ENCODE peak calls at places on chromosomes 6 and 20, in nine cellular contexts. One of them, this sample, is unnamed.
A peak's percentile ranks its signal among the peaks of the same experiment; 100 is the strongest.

GRCh38 chr20:54573838-54574237 is 98.4 kb downstream of the DOK5 start:
- DNase-seq in SW 1271: no peak
- DNase-seq in stimulated activated CD4-positive, alpha-beta T cell treated with anti-CD3 and anti-CD28 coated beads, Interleukin-1b, Interleukin-23, amount 100 ng/mL, for 48 hours: no peak
- DNase-seq in uterus: no peak
- DNase-seq in LHCN-M2: no peak
- DNase-seq in activated CD8-positive, alpha-beta memory T cell treated with anti-CD3 and anti-CD28 coated beads for 4 hours: no peak
- DNase-seq in A172: no peak
- DNase-seq in NCI-H2029 treated with DMSO at 0.1 percent for 48 hours: no peak
- DNase-seq in AG09309: no peak
- DNase-seq in this sample: no peak

GRCh38 chr20:21113697-21114096 is 7.5 kb upstream of the LINC00237 start:
- DNase-seq in LHCN-M2: no peak
- DNase-seq in AG09309: no peak
- DNase-seq in SW 1271: no peak
- DNase-seq in NCI-H2029 treated with DMSO at 0.1 percent for 48 hours: no peak
- DNase-seq in uterus: no peak
- DNase-seq in A172: no peak
- DNase-seq in stimulated activated CD4-positive, alpha-beta T cell treated with anti-CD3 and anti-CD28 coated beads, Interleukin-1b, Interleukin-23, amount 100 ng/mL, for 48 hours: no peak
- DNase-seq in activated CD8-positive, alpha-beta memory T cell treated with anti-CD3 and anti-CD28 coated beads for 4 hours: no peak
- DNase-seq in this sample: no peak

GRCh38 chr6:97282238-97282725 is 734 bp downstream of the MMS22L start:
- DNase-seq in A172: peak; percentile 13
- DNase-seq in AG09309: no peak
- DNase-seq in NCI-H2029 treated with DMSO at 0.1 percent for 48 hours: no peak
- DNase-seq in LHCN-M2: peak; percentile 3
- DNase-seq in uterus: no peak
- DNase-seq in activated CD8-positive, alpha-beta memory T cell treated with anti-CD3 and anti-CD28 coated beads for 4 hours: no peak
- DNase-seq in stimulated activated CD4-positive, alpha-beta T cell treated with anti-CD3 and anti-CD28 coated beads, Interleukin-1b, Interleukin-23, amount 100 ng/mL, for 48 hours: no peak
- DNase-seq in SW 1271: no peak
- DNase-seq in this sample: peak; percentile 47

GRCh38 chr6:104943781-104944180 is 13.1 kb upstream of the LIN28B start:
- DNase-seq in uterus: no peak
- DNase-seq in activated CD8-positive, alpha-beta memory T cell treated with anti-CD3 and anti-CD28 coated beads for 4 hours: no peak
- DNase-seq in SW 1271: no peak
- DNase-seq in NCI-H2029 treated with DMSO at 0.1 percent for 48 hours: no peak
- DNase-seq in stimulated activated CD4-positive, alpha-beta T cell treated with anti-CD3 and anti-CD28 coated beads, Interleukin-1b, Interleukin-23, amount 100 ng/mL, for 48 hours: no peak
- DNase-seq in AG09309: no peak
- DNase-seq in LHCN-M2: peak; percentile 29
- DNase-seq in A172: peak; percentile 23
- DNase-seq in this sample: no peak

GRCh38 chr20:63979549-63980316 is at the start of gene SAMD10:
- DNase-seq in uterus: peak; percentile 33
- DNase-seq in stimulated activated CD4-positive, alpha-beta T cell treated with anti-CD3 and anti-CD28 coated beads, Interleukin-1b, Interleukin-23, amount 100 ng/mL, for 48 hours: peak; percentile 88
- DNase-seq in A172: no peak
- DNase-seq in SW 1271: peak; percentile 25
- DNase-seq in activated CD8-positive, alpha-beta memory T cell treated with anti-CD3 and anti-CD28 coated beads for 4 hours: peak; percentile 74
- DNase-seq in AG09309: no peak
- DNase-seq in NCI-H2029 treated with DMSO at 0.1 percent for 48 hours: no peak
- DNase-seq in LHCN-M2: no peak
- DNase-seq in this sample: peak; percentile 76

GRCh38 chr6:24581084-24581669 is 64.8 kb downstream of the KIAA0319 start:
- DNase-seq in activated CD8-positive, alpha-beta memory T cell treated with anti-CD3 and anti-CD28 coated beads for 4 hours: peak; percentile 57
- DNase-seq in uterus: peak; percentile 56
- DNase-seq in LHCN-M2: peak; percentile 46
- DNase-seq in AG09309: no peak
- DNase-seq in NCI-H2029 treated with DMSO at 0.1 percent for 48 hours: peak; percentile 49
- DNase-seq in SW 1271: peak; percentile 67
- DNase-seq in A172: peak; percentile 53
- DNase-seq in stimulated activated CD4-positive, alpha-beta T cell treated with anti-CD3 and anti-CD28 coated beads, Interleukin-1b, Interleukin-23, amount 100 ng/mL, for 48 hours: peak; percentile 77
- DNase-seq in this sample: peak; percentile 75

GRCh38 chr6:90296346-90297123 is at the start of gene BACH2:
- DNase-seq in SW 1271: peak; percentile 56
- DNase-seq in stimulated activated CD4-positive, alpha-beta T cell treated with anti-CD3 and anti-CD28 coated beads, Interleukin-1b, Interleukin-23, amount 100 ng/mL, for 48 hours: peak; percentile 96
- DNase-seq in LHCN-M2: peak; percentile 61
- DNase-seq in activated CD8-positive, alpha-beta memory T cell treated with anti-CD3 and anti-CD28 coated beads for 4 hours: peak; percentile 91
- DNase-seq in NCI-H2029 treated with DMSO at 0.1 percent for 48 hours: peak; percentile 37
- DNase-seq in uterus: peak; percentile 88
- DNase-seq in A172: peak; percentile 52
- DNase-seq in AG09309: no peak
- DNase-seq in this sample: peak; percentile 94

GRCh38 chr6:129302671-129303070 is 407.3 kb downstream of the ARHGAP18 start:
- DNase-seq in AG09309: no peak
- DNase-seq in A172: no peak
- DNase-seq in activated CD8-positive, alpha-beta memory T cell treated with anti-CD3 and anti-CD28 coated beads for 4 hours: no peak
- DNase-seq in uterus: no peak
- DNase-seq in SW 1271: no peak
- DNase-seq in stimulated activated CD4-positive, alpha-beta T cell treated with anti-CD3 and anti-CD28 coated beads, Interleukin-1b, Interleukin-23, amount 100 ng/mL, for 48 hours: no peak
- DNase-seq in LHCN-M2: no peak
- DNase-seq in NCI-H2029 treated with DMSO at 0.1 percent for 48 hours: no peak
- DNase-seq in this sample: no peak

GRCh38 chr6:44272999-44273566 is 2.8 kb downstream of the TMEM151B start:
- DNase-seq in A172: no peak
- DNase-seq in stimulated activated CD4-positive, alpha-beta T cell treated with anti-CD3 and anti-CD28 coated beads, Interleukin-1b, Interleukin-23, amount 100 ng/mL, for 48 hours: no peak
- DNase-seq in uterus: no peak
- DNase-seq in activated CD8-positive, alpha-beta memory T cell treated with anti-CD3 and anti-CD28 coated beads for 4 hours: no peak
- DNase-seq in NCI-H2029 treated with DMSO at 0.1 percent for 48 hours: no peak
- DNase-seq in LHCN-M2: no peak
- DNase-seq in AG09309: no peak
- DNase-seq in SW 1271: no peak
- DNase-seq in this sample: no peak

GRCh38 chr20:888057-888456 is 28.1 kb downstream of the ANGPT4 start:
- DNase-seq in uterus: no peak
- DNase-seq in NCI-H2029 treated with DMSO at 0.1 percent for 48 hours: no peak
- DNase-seq in AG09309: no peak
- DNase-seq in LHCN-M2: no peak
- DNase-seq in activated CD8-positive, alpha-beta memory T cell treated with anti-CD3 and anti-CD28 coated beads for 4 hours: no peak
- DNase-seq in A172: no peak
- DNase-seq in SW 1271: no peak
- DNase-seq in stimulated activated CD4-positive, alpha-beta T cell treated with anti-CD3 and anti-CD28 coated beads, Interleukin-1b, Interleukin-23, amount 100 ng/mL, for 48 hours: no peak
- DNase-seq in this sample: no peak

This sample was measured in ecto neural progenitor cell.